ENCODE peak calls at places on chromosomes 7 and 10, in eight cellular contexts. V is neural progenitor cell, M is uterus, J is endothelial cell, Y is coronary artery, R is kidney epithelial cell, C is right lobe of liver, S is colonic mucosa. G is an unnamed sample.

GRCh38 chr10:106513328-106513727 is 651.2 kb downstream of the SORCS1 start:
- DNase-seq in V (no peak), M (no peak), J (no peak), Y (no peak), R (no peak), C (no peak), S (no peak), G (no peak)

GRCh38 chr7:45219801-45220200 is 62.2 kb downstream of the RAMP3 start:
- DNase-seq in V (peak), M (no peak), J (no peak), Y (no peak), R (no peak), C (no peak), S (no peak), G (no peak)

GRCh38 chr7:82036146-82036886 is 266.5 kb upstream of the HGF start:
- DNase-seq in V (no peak), M (no peak), J (no peak), Y (no peak), R (no peak), C (no peak), S (no peak), G (no peak)

GRCh38 chr10:51800725-51801455 is 101.5 kb upstream of the CSTF2T start:
- DNase-seq in V (no peak), M (no peak), J (no peak), Y (no peak), R (no peak), C (no peak), S (no peak), G (no peak)

GRCh38 chr10:78865518-78865835 is 203.3 kb upstream of the ZMIZ1 start:
- DNase-seq in V (no peak), M (no peak), J (no peak), Y (peak), R (no peak), C (no peak), S (peak), G (no peak)

GRCh38 chr10:119502214-119502613 is 40.3 kb downstream of the RGS10 start:
- DNase-seq in V (no peak), M (no peak), J (no peak), Y (no peak), R (no peak), C (no peak), S (no peak), G (peak)

GRCh38 chr7:94394399-94395140 is at the start of gene COL1A2:
- DNase-seq in V (peak), M (peak), J (peak), Y (peak), R (no peak), C (no peak), S (peak), G (peak)

GRCh38 chr7:73810991-73811360 is 19.8 kb upstream of the CLDN4 start:
- DNase-seq in V (peak), M (no peak), J (no peak), Y (no peak), R (no peak), C (peak), S (peak), G (peak)

GRCh38 chr7:146076344-146076743 is 40.3 kb upstream of the CNTNAP2 start:
- DNase-seq in V (no peak), M (no peak), J (no peak), Y (no peak), R (no peak), C (no peak), S (no peak), G (no peak)

GRCh38 chr10:34834274-34834673 is 19.2 kb upstream of the PARD3 start:
- DNase-seq in V (no peak), M (no peak), J (no peak), Y (no peak), R (no peak), C (no peak), S (no peak), G (no peak)

GRCh38 chr7:99579956-99580777 is 17.9 kb upstream of the TMEM225B start:
- DNase-seq in V (peak), M (peak), J (peak), Y (no peak), R (no peak), C (no peak), S (peak), G (peak)

GRCh38 chr10:49613160-49613881 is 516 bp upstream of the CHAT start:
- DNase-seq in V (peak), M (no peak), J (no peak), Y (peak), R (no peak), C (peak), S (no peak), G (no peak)

GRCh38 chr7:92835140-92835850 is 1.1 kb downstream of the CDK6 start:
- DNase-seq in V (peak), M (peak), J (peak), Y (peak), R (no peak), C (peak), S (peak), G (peak)

GRCh38 chr7:41885748-41886147 is 182.9 kb upstream of the INHBA start:
- DNase-seq in V (no peak), M (no peak), J (no peak), Y (no peak), R (no peak), C (no peak), S (no peak), G (no peak)

GRCh38 chr7:41887446-41887845 is 184.6 kb upstream of the INHBA start:
- DNase-seq in V (no peak), M (no peak), J (no peak), Y (no peak), R (no peak), C (no peak), S (no peak), G (no peak)

GRCh38 chr7:41886257-41886905 is 183.5 kb upstream of the INHBA start:
- DNase-seq in V (no peak), M (peak), J (no peak), Y (no peak), R (no peak), C (no peak), S (peak), G (no peak)

GRCh38 chr7:41885078-41885477 is 182.2 kb upstream of the INHBA start:
- DNase-seq in V (no peak), M (no peak), J (no peak), Y (no peak), R (no peak), C (no peak), S (no peak), G (no peak)

GRCh38 chr7:41886906-41887311 is 184.0 kb upstream of the INHBA start:
- DNase-seq in V (no peak), M (peak), J (no peak), Y (peak), R (no peak), C (no peak), S (peak), G (no peak)
- TF ChIP-seq CTCF in V (no peak), M (no peak), J (no peak), Y (no peak), R (peak), C (no peak), S (no peak), G (no peak)

DNA sequence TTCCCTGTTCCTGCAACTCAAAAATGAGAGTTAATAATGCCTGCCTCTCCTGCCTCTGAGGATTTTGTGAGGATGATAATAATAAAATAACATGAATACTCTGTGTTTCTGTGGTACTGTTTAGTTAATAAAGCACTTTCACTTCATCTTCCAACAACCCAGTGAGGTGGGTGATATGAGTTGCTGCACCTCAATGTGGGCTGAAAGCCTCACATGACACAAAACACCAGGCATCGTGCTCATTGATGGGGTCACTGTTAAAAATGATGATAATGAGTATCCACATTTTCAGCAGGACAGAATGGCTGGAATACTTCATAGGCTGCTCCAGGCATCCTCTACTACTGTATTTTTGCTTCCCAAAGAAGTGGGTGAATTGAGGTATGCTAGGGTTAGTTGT is 222.8 kb upstream of the NRP1 start:
- DNase-seq in V (no peak), M (no peak), J (no peak), Y (no peak), R (no peak), C (no peak), S (no peak), G (no peak)
- TF ChIP-seq CTCF in V (no peak), M (no peak), J (no peak), Y (no peak), R (no peak), C (no peak), S (no peak), G (no peak)

GRCh38 chr10:72573079-72573478 is 52.8 kb downstream of the MICU1 start:
- DNase-seq in V (no peak), M (no peak), J (no peak), Y (no peak), R (no peak), C (no peak), S (no peak), G (no peak)

GRCh38 chr10:72564596-72564995 is 61.3 kb downstream of the MICU1 start:
- DNase-seq in V (no peak), M (no peak), J (no peak), Y (no peak), R (no peak), C (no peak), S (no peak), G (no peak)

GRCh38 chr10:72567421-72567820 is 58.5 kb downstream of the MICU1 start:
- DNase-seq in V (no peak), M (no peak), J (peak), Y (peak), R (peak), C (no peak), S (no peak), G (no peak)

GRCh38 chr10:72563327-72563932 is 62.4 kb downstream of the MICU1 start:
- DNase-seq in V (no peak), M (no peak), J (no peak), Y (no peak), R (no peak), C (no peak), S (no peak), G (peak)

GRCh38 chr10:72567884-72568283 is 58.0 kb downstream of the MICU1 start:
- DNase-seq in V (peak), M (no peak), J (peak), Y (no peak), R (no peak), C (no peak), S (no peak), G (peak)
- TF ChIP-seq CTCF in V (peak), M (peak), J (peak), Y (no peak), R (peak), C (peak), S (no peak), G (peak)

DNA sequence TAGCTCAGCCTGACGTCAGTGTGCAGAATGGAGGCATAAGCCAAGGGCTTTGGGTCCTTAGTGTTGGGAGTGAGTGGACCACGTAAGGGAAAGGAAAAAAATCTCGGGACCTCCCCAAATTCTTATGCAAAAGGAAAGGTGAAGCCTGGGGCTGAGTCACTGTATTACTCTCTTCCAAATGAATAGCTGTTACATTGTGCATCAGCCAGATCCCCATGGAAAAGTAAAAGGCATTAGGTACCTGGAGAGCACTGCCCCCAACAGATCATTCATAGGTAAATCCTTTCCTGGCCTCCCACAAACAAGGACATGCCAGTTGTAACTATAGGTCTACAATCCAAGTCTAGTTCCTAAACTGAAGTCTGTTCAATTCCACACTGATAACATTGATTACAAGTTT is 170.5 kb downstream of the C1GALT1 start:
- DNase-seq in V (no peak), M (no peak), J (no peak), Y (no peak), R (no peak), C (no peak), S (no peak), G (no peak)
- TF ChIP-seq CTCF in V (peak), M (no peak), J (no peak), Y (no peak), R (peak), C (peak), S (no peak), G (no peak)

DNA sequence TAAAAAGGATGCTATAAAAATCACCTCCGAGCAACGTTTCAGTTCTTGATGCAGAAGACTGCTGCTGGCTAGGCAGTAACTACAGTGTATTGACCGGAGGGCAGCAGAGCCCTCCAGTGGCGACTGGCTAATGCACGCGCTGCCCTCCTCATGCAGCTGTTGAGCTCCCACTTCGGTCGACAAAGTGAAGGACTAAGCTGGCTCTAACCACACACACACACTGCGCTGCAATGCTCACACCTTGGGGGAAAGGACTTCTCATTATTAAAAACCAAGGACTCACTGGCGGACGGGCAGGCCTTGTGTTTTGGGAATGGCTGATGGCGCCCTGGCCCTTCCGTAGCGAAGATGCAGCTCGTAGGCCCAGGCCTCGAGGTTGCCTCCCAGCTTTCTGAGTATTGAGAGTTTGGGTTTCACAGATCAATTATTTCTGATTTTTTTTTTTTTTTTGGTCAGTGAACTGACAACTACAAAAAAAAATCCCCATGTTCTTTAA is 120.9 kb upstream of the DIP2C start:
- DNase-seq in V (peak), M (no peak), J (peak), Y (peak), R (no peak), C (no peak), S (no peak), G (no peak)
- TF ChIP-seq CTCF in V (peak), M (peak), J (no peak), Y (no peak), R (peak), C (no peak), S (no peak), G (peak)

GRCh38 chr7:101094791-101095375 is 9.6 kb downstream of the TRIM56 start:
- DNase-seq in V (peak), M (no peak), J (peak), Y (no peak), R (no peak), C (peak), S (peak), G (peak)
- TF ChIP-seq CTCF in V (peak), M (peak), J (peak), Y (peak), R (peak), C (peak), S (peak), G (no peak)

GRCh38 chr7:118870187-118870586 is 645.7 kb downstream of the ANKRD7 start:
- DNase-seq in V (peak), M (no peak), J (peak), Y (no peak), R (no peak), C (no peak), S (no peak), G (no peak)
- TF ChIP-seq CTCF in V (peak), M (no peak), J (peak), Y (no peak), R (peak), C (no peak), S (no peak), G (no peak)

G was measured in GM13976.